ENCODE peak calls at places on chromosomes 13 and 19, in six cellular contexts. G is Karpas-422; W is A549; V is stimulated activated CD8-positive, alpha-beta memory T cell treated with anti-CD3 and anti-CD28 coated beads, Interleukin-7, amount 100 ng/mL, for 48 hours; K is activated naive CD8-positive, alpha-beta T cell treated with anti-CD3 and anti-CD28 coated beads for 36 hours; U is hippocampal formation. M is an unnamed sample.

GRCh38 chr13:110274687-110275086 is 32.3 kb downstream of the COL4A1 start:
- DNase-seq in G (no peak), W (peak), V (no peak), K (no peak), U (no peak), M (no peak)

GRCh38 chr19:4534836-4535658 is at the start of gene PLIN5:
- DNase-seq in G (peak), W (peak), V (peak), K (peak), U (peak), M (no peak)

GRCh38 chr19:12884926-12885748 is 1.9 kb downstream of the KLF1 start:
- DNase-seq in G (peak), W (peak), V (peak), K (peak), U (peak), M (peak)

GRCh38 chr13:102589291-102589822 is 7.4 kb upstream of the TPP2 start:
- DNase-seq in G (no peak), W (no peak), V (no peak), K (no peak), U (no peak), M (no peak)

GRCh38 chr13:72489751-72490150 is 237.7 kb downstream of the MZT1 start:
- DNase-seq in G (no peak), W (no peak), V (no peak), K (no peak), U (no peak), M (no peak)

GRCh38 chr19:2011169-2011568 is 4.3 kb downstream of the BTBD2 start:
- DNase-seq in G (no peak), W (no peak), V (no peak), K (no peak), U (no peak), M (no peak)

GRCh38 chr13:97630725-97631124 is 196.8 kb downstream of the RAP2A start:
- DNase-seq in G (no peak), W (no peak), V (no peak), K (no peak), U (no peak), M (no peak)

GRCh38 chr19:56567274-56568120 is at the start of gene ZNF470:
- DNase-seq in G (no peak), W (peak), V (peak), K (peak), U (peak), M (peak)

GRCh38 chr19:45294291-45295029 is 28.2 kb downstream of the CKM start:
- DNase-seq in G (no peak), W (no peak), V (no peak), K (no peak), U (peak), M (no peak)

GRCh38 chr13:21637296-21637695 is 33.3 kb upstream of the MICU2 start:
- DNase-seq in G (no peak), W (peak), V (peak), K (peak), U (no peak), M (no peak)

GRCh38 chr19:40006273-40006691 is 9.4 kb downstream of the ZNF546 start:
- DNase-seq in G (no peak), W (no peak), V (no peak), K (no peak), U (no peak), M (no peak)

GRCh38 chr19:2841858-2842574 is 741 bp downstream of the ZNF555 start:
- DNase-seq in G (no peak), W (no peak), V (no peak), K (peak), U (no peak), M (no peak)

GRCh38 chr19:49786432-49786831 is 19.6 kb downstream of the AP2A1 start:
- DNase-seq in G (no peak), W (peak), V (no peak), K (no peak), U (no peak), M (no peak)

GRCh38 chr19:40365613-40366401 is 17.3 kb downstream of the PLD3 start:
- DNase-seq in G (peak), W (peak), V (peak), K (peak), U (peak), M (no peak)

GRCh38 chr13:101881593-101881992 is 429.1 kb downstream of the ITGBL1 start:
- DNase-seq in G (no peak), W (no peak), V (no peak), K (no peak), U (no peak), M (no peak)

GRCh38 chr13:106238690-106239089 is 296.8 kb downstream of the EFNB2 start:
- DNase-seq in G (no peak), W (no peak), V (no peak), K (no peak), U (no peak), M (no peak)

GRCh38 chr13:37102896-37103295 is 2.6 kb downstream of the CSNK1A1L start:
- DNase-seq in G (no peak), W (no peak), V (no peak), K (no peak), U (no peak), M (no peak)

GRCh38 chr13:97696921-97697320 is 256.6 kb upstream of the IPO5 start:
- DNase-seq in G (no peak), W (no peak), V (no peak), K (no peak), U (no peak), M (no peak)